ENCODE peak calls at places on chromosomes 3 and 15, in four cellular contexts. E, Q, Z and N are unnamed samples.

GRCh38 chr3:24494616-24495333 is at the start of gene THRB:
- DNase-seq in E (peak; percentile 77), Q (peak; percentile 77), Z (no peak), N (peak; percentile 56)

GRCh38 chr15:83858820-83859505 is 205.0 kb downstream of the ADAMTSL3 start:
- DNase-seq in E (no peak), Q (no peak), Z (no peak), N (no peak)

GRCh38 chr3:4546346-4547178 is 53.4 kb downstream of the ITPR1 start:
- DNase-seq in E (no peak), Q (no peak), Z (no peak), N (no peak)

GRCh38 chr15:52331490-52332240 is 36.1 kb upstream of the MYO5C start:
- DNase-seq in E (no peak), Q (no peak), Z (peak; percentile 87), N (peak; percentile 30)

GRCh38 chr3:102124301-102125158 is 275.2 kb downstream of the NFKBIZ start:
- DNase-seq in E (no peak), Q (no peak), Z (no peak), N (no peak)

GRCh38 chr3:136994772-136995516 is 37.2 kb downstream of the IL20RB start:
- DNase-seq in E (no peak), Q (no peak), Z (no peak), N (no peak)

GRCh38 chr3:36196058-36196457 is 184.2 kb upstream of the STAC start:
- DNase-seq in E (no peak), Q (no peak), Z (no peak), N (no peak)

GRCh38 chr3:170506556-170506955 is 79.3 kb downstream of the SLC7A14 start:
- DNase-seq in E (no peak), Q (no peak), Z (no peak), N (peak; percentile 52)

GRCh38 chr3:28677581-28677980 is 329.0 kb upstream of the AZI2 start:
- DNase-seq in E (no peak), Q (no peak), Z (no peak), N (no peak)

GRCh38 chr3:72820405-72820804 is 27.8 kb downstream of the SHQ1 start:
- DNase-seq in E (no peak), Q (no peak), Z (no peak), N (no peak)

GRCh38 chr3:130906374-130906995 is 12.6 kb downstream of the ATP2C1 start:
- DNase-seq in E (no peak), Q (no peak), Z (no peak), N (no peak)

GRCh38 chr15:68586274-68586961 is 7.6 kb downstream of the CORO2B start:
- DNase-seq in E (no peak), Q (no peak), Z (no peak), N (peak; percentile 66)

GRCh38 chr3:17070560-17070959 is 185.8 kb downstream of the PLCL2 start:
- DNase-seq in E (no peak), Q (peak; percentile 32), Z (no peak), N (no peak)

GRCh38 chr15:55403531-55403930 is 4.6 kb downstream of the CCPG1 start:
- DNase-seq in E (peak; percentile 15), Q (no peak), Z (no peak), N (peak; percentile 44)

GRCh38 chr3:171784387-171784786 is 25.9 kb downstream of the PLD1 start:
- DNase-seq in E (no peak), Q (no peak), Z (no peak), N (peak; percentile 49)

GRCh38 chr3:128584412-128585020 is 66.1 kb downstream of the RPN1 start:
- DNase-seq in E (peak; percentile 31), Q (peak; percentile 82), Z (peak; percentile 4), N (peak; percentile 59)

GRCh38 chr3:146164071-146164470 is 3.1 kb upstream of the PLOD2 start:
- DNase-seq in E (no peak), Q (no peak), Z (no peak), N (no peak)

GRCh38 chr15:40990080-40990479 is 36.8 kb downstream of the CHAC1 start:
- DNase-seq in E (no peak), Q (no peak), Z (no peak), N (no peak)

GRCh38 chr3:45554001-45554691 is 40.4 kb upstream of the LIMD1 start:
- DNase-seq in E (peak; percentile 26), Q (no peak), Z (peak; percentile 68), N (no peak)

GRCh38 chr3:14907043-14907966 is 40.1 kb upstream of the NR2C2 start:
- DNase-seq in E (no peak), Q (no peak), Z (no peak), N (no peak)

GRCh38 chr3:112531358-112531781 is 30.4 kb downstream of the ATG3 start:
- DNase-seq in E (peak; percentile 12), Q (no peak), Z (no peak), N (peak; percentile 3)

GRCh38 chr15:98120561-98120960 is 160.1 kb downstream of the ARRDC4 start:
- DNase-seq in E (no peak), Q (no peak), Z (no peak), N (no peak)

GRCh38 chr15:68335251-68335650 is 57.7 kb downstream of the FEM1B start:
- DNase-seq in E (no peak), Q (no peak), Z (no peak), N (no peak)

GRCh38 chr15:92091155-92091734 is 237.7 kb downstream of the SLCO3A1 start:
- DNase-seq in E (peak; percentile 63), Q (peak; percentile 91), Z (no peak), N (peak; percentile 28)

GRCh38 chr3:196287405-196288140 is at the start of gene PCYT1A:
- DNase-seq in E (peak; percentile 89), Q (peak; percentile 90), Z (peak; percentile 66), N (peak; percentile 93)

GRCh38 chr3:196284396-196284795 is 3.1 kb downstream of the PCYT1A start:
- DNase-seq in E (no peak), Q (no peak), Z (no peak), N (no peak)

GRCh38 chr3:196292281-196292923 is 4.9 kb upstream of the PCYT1A start:
- DNase-seq in E (no peak), Q (peak; percentile 43), Z (no peak), N (peak; percentile 27)

GRCh38 chr3:196287066-196287404 is 491 bp downstream of the PCYT1A start:
- DNase-seq in E (no peak), Q (no peak), Z (no peak), N (no peak)

DNA sequence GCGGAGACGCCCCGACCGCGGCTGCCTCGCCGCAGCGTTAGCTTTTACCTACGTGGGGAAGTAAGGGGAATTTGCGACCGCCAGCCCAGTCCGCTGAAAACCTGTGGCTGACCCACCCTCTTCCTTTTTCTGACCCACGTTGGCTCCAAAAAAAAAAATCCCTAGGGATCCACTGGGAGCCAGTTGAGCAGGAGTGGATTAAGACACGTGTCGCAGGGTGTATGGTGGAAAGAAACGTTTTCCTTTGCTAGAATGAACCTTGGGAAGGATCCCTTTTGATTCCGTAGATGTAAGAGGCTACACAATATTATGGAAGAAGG is 575 bp upstream of the PCYT1A start:
- DNase-seq in E (no peak), Q (no peak), Z (no peak), N (no peak)
- TF ChIP-seq CBFB in E (no peak), Q (no peak), Z (no peak), N (no peak)

GRCh38 chr15:66782785-66783184 is 80.7 kb downstream of the SMAD6 start:
- DNase-seq in E (no peak), Q (no peak), Z (no peak), N (no peak)
- TF ChIP-seq CBFB in E (no peak), Q (no peak), Z (no peak), N (no peak)

GRCh38 chr15:99438691-99439523 is 126.9 kb upstream of the MEF2A start:
- DNase-seq in E (no peak), Q (no peak), Z (no peak), N (no peak)

GRCh38 chr15:99440551-99441426 is 125.0 kb upstream of the MEF2A start:
- DNase-seq in E (no peak), Q (no peak), Z (no peak), N (no peak)

GRCh38 chr15:99438222-99438592 is 127.6 kb upstream of the MEF2A start:
- DNase-seq in E (no peak), Q (no peak), Z (no peak), N (no peak)

GRCh38 chr15:99440029-99440428 is 125.8 kb upstream of the MEF2A start:
- DNase-seq in E (no peak), Q (no peak), Z (no peak), N (no peak)

GRCh38 chr15:99439524-99439835 is 126.3 kb upstream of the MEF2A start:
- DNase-seq in E (no peak), Q (no peak), Z (no peak), N (no peak)
- TF ChIP-seq CBFB in E (no peak), Q (no peak), Z (no peak), N (no peak)

GRCh38 chr3:47685037-47685436 is 96.7 kb downstream of the SMARCC1 start:
- DNase-seq in E (no peak), Q (no peak), Z (no peak), N (no peak)
- TF ChIP-seq CBFB in E (no peak), Q (no peak), Z (no peak), N (no peak)

GRCh38 chr3:133854264-133854663 is 41.4 kb downstream of the RAB6B start:
- DNase-seq in E (no peak), Q (no peak), Z (no peak), N (no peak)

GRCh38 chr3:133857767-133858166 is 37.9 kb downstream of the RAB6B start:
- DNase-seq in E (peak; percentile 26), Q (no peak), Z (no peak), N (no peak)

GRCh38 chr3:133854971-133855370 is 40.7 kb downstream of the RAB6B start:
- DNase-seq in E (no peak), Q (no peak), Z (no peak), N (no peak)

GRCh38 chr3:133855772-133856171 is 39.9 kb downstream of the RAB6B start:
- DNase-seq in E (no peak), Q (no peak), Z (no peak), N (no peak)

DNA sequence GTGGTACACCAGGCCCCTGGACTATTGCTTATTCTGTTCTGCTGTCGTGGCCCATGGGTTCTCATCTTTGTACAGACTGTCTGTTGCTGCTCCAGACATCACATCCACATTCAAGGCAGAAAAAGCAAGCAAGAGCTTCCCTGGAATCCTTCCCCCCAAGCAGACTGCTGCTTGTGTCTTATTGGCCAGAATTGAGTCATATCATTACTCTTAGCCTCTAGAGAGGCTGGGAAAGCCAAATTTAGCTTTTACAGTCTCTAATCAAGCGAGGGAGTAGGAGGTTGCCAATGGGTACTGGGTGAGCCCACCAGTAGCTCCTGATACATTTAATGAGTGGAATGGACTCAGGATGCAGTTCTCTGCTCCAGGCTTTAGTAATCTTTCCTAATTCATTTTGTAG is 39.4 kb downstream of the RAB6B start:
- DNase-seq in E (no peak), Q (no peak), Z (no peak), N (no peak)
- TF ChIP-seq CBFB in E (no peak), Q (no peak), Z (no peak), N (no peak)

DNA sequence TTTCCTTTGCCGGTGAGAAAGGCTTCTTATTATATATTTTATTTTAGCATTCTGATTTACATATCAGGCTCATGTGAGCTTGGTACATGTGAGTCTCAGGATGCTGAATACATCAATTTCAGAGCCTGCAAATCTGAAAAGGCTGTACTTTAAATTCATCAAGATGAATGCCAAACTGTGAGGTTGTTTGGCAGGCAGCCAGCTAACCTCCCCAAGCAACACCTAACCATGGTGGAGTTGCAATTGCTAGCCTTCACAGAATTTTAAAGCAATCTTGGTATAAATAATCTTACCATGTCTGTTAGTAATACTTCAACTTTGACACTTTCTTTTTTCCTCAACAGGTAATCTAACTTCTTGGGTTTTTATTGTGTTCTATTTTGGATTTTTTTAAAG is 252.5 kb downstream of the CDIN1 start:
- DNase-seq in E (no peak), Q (no peak), Z (no peak), N (no peak)
- TF ChIP-seq CBFB in E (no peak), Q (no peak), Z (no peak), N (no peak)

GRCh38 chr3:124791639-124792111 is 61.4 kb downstream of the UMPS start:
- DNase-seq in E (no peak), Q (no peak), Z (no peak), N (no peak)
- TF ChIP-seq CBFB in E (no peak), Q (no peak), Z (no peak), N (no peak)